ENCODE peak calls at places on chromosomes 3 and 15, in eight cellular contexts. B is AG09309, Q is stomach, Z is GM12865, O is mesothelial cell of epicardium, X is BE2C, V is choroid plexus epithelial cell, F is endothelial cell. Y is an unnamed sample.
A peak's percentile ranks its signal among the peaks of the same experiment; 100 is the strongest.

GRCh38 chr3:190387578-190388213 is at the start of gene CLDN16:
- DNase-seq in B (no peak), Q (no peak), Z (no peak), O (no peak), X (no peak), V (peak; percentile 6), F (no peak), Y (no peak)

GRCh38 chr3:22349445-22349844 is 598.4 kb upstream of the ZNF385D start:
- DNase-seq in B (no peak), Q (no peak), Z (no peak), O (no peak), X (no peak), V (no peak), F (no peak), Y (no peak)

GRCh38 chr3:30693470-30694120 is 87.2 kb downstream of the TGFBR2 start:
- DNase-seq in B (peak; percentile 35), Q (no peak), Z (peak; percentile 67), O (no peak), X (peak; percentile 35), V (peak; percentile 89), F (peak; percentile 48), Y (no peak)

GRCh38 chr3:152349397-152349796 is 80.7 kb downstream of the MBNL1 start:
- DNase-seq in B (no peak), Q (no peak), Z (no peak), O (no peak), X (no peak), V (peak; percentile 36), F (no peak), Y (no peak)

GRCh38 chr3:45580142-45580541 is 14.4 kb upstream of the LIMD1 start:
- DNase-seq in B (no peak), Q (no peak), Z (no peak), O (no peak), X (no peak), V (no peak), F (no peak), Y (no peak)

GRCh38 chr3:64627471-64628321 is 60.1 kb downstream of the ADAMTS9 start:
- DNase-seq in B (no peak), Q (no peak), Z (no peak), O (no peak), X (no peak), V (peak; percentile 75), F (no peak), Y (no peak)

GRCh38 chr3:197340521-197340871 is 42.1 kb upstream of the DLG1 start:
- DNase-seq in B (no peak), Q (no peak), Z (no peak), O (no peak), X (no peak), V (no peak), F (no peak), Y (no peak)

GRCh38 chr3:123084192-123084591 is 17.4 kb downstream of the PDIA5 start:
- DNase-seq in B (no peak), Q (no peak), Z (no peak), O (no peak), X (no peak), V (no peak), F (no peak), Y (no peak)

GRCh38 chr3:191753186-191753585 is 292.2 kb downstream of the PYDC2 start:
- DNase-seq in B (no peak), Q (no peak), Z (no peak), O (no peak), X (no peak), V (no peak), F (no peak), Y (no peak)

GRCh38 chr15:50145451-50145872 is 26.4 kb upstream of the ATP8B4 start:
- DNase-seq in B (no peak), Q (no peak), Z (peak; percentile 50), O (no peak), X (peak; percentile 28), V (peak; percentile 90), F (no peak), Y (no peak)

GRCh38 chr3:9224490-9224889 is 25.0 kb downstream of the SRGAP3 start:
- DNase-seq in B (no peak), Q (no peak), Z (peak; percentile 79), O (no peak), X (no peak), V (peak; percentile 9), F (no peak), Y (no peak)

GRCh38 chr15:50471072-50471471 is 46.9 kb downstream of the USP8 start:
- DNase-seq in B (no peak), Q (no peak), Z (no peak), O (no peak), X (no peak), V (no peak), F (no peak), Y (no peak)

GRCh38 chr15:38514601-38515000 is 50.0 kb downstream of the RASGRP1 start:
- DNase-seq in B (no peak), Q (no peak), Z (peak; percentile 77), O (no peak), X (no peak), V (no peak), F (no peak), Y (no peak)

GRCh38 chr3:86228106-86228505 is 762.8 kb downstream of the VGLL3 start:
- DNase-seq in B (no peak), Q (no peak), Z (no peak), O (no peak), X (no peak), V (no peak), F (no peak), Y (no peak)

DNA sequence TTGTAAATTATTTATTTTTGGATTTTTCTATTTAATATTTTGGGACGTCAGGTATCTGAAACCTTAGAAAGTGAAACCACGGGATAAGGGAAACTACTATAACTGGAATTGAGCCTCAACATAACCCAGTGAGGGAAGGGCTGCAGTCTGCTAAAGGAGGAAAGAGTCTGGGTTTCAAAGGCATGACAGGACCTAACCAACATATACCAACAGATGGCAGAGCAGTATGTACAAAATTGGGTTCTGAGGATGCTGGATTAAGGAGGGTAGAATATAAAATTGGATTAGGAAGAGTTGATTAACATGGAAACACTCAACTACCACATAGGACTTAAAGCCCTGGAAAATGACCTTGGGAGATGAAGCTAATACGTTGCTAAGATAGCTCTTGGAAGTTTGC is 603.5 kb downstream of the MECOM start:
- DNase-seq in B (no peak), Q (no peak), Z (no peak), O (no peak), X (no peak), V (peak; percentile 62), F (no peak), Y (no peak)
- TF ChIP-seq CTCF in B (peak; percentile 34), Q (peak; percentile 11), Z (no peak), O (no peak), X (no peak), V (peak; percentile 51), F (no peak), Y (no peak)

DNA sequence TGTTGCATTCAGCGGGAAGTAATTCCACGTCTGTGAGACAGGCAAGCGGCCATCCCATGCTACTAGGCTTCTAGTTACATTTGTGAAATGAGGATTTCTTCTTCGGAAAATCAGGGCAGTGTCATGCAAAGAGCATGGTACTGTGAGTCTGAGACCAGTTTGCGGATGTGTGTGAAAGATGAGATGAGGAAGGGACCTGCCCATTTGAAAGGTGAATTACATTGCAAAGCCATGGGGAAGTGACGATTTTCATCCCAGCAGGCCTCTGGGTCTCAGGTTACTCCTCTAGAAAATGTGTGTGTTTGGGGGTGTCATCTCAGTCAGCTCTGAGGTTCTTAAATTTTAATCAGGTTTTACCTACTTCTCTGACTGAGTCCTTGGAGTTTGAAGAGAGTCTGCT is 16.1 kb downstream of the TLE3 start:
- DNase-seq in B (no peak), Q (no peak), Z (no peak), O (no peak), X (no peak), V (no peak), F (no peak), Y (no peak)
- TF ChIP-seq CTCF in B (no peak), Q (no peak), Z (no peak), O (no peak), X (no peak), V (no peak), F (no peak), Y (no peak)

GRCh38 chr3:12710062-12710461 is 46.1 kb upstream of the RAF1 start:
- DNase-seq in B (no peak), Q (no peak), Z (no peak), O (no peak), X (no peak), V (no peak), F (no peak), Y (no peak)

GRCh38 chr3:12709334-12709733 is 45.4 kb upstream of the RAF1 start:
- DNase-seq in B (no peak), Q (no peak), Z (no peak), O (no peak), X (no peak), V (no peak), F (no peak), Y (no peak)

GRCh38 chr3:12707425-12707824 is 43.5 kb upstream of the RAF1 start:
- DNase-seq in B (no peak), Q (no peak), Z (no peak), O (no peak), X (peak; percentile 19), V (peak; percentile 58), F (no peak), Y (no peak)

GRCh38 chr3:12706504-12707253 is 42.8 kb upstream of the RAF1 start:
- DNase-seq in B (no peak), Q (peak; percentile 71), Z (peak; percentile 78), O (no peak), X (peak; percentile 62), V (peak; percentile 89), F (peak; percentile 70), Y (no peak)

DNA sequence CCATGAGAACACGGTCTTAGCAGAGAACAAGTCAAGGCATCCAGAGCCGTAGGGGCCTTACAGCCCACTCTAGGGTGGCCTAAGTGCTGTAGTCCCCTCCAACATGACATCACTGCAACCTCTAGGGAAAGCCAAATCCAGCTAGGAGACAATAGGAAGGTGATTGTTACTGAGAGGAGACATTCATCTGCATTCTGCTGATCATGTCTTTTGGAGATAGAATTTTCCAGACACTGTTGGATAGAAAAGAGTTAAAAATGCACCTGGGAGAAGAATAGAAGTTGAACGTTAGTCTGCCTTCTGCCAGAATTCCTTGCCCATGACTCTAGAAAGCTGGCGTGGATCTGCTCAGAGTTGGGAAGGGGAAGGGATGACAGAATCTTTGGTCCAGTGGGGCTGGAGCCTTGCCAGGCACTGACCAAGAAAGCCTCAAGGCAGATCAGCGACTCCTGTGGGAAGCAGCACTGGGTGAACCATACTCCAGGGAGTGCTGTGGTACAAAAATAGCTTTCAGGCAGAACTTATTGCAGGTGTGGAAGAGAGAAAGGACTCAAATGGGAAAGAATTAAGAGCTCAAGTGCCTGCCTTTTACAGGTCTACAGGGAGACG is 44.8 kb upstream of the RAF1 start:
- DNase-seq in B (peak; percentile 82), Q (peak; percentile 34), Z (no peak), O (no peak), X (no peak), V (peak; percentile 77), F (no peak), Y (no peak)
- TF ChIP-seq CTCF in B (peak; percentile 52), Q (no peak), Z (no peak), O (no peak), X (no peak), V (peak; percentile 56), F (no peak), Y (no peak)

GRCh38 chr3:167032267-167032876 is 347.7 kb downstream of the ZBBX start:
- DNase-seq in B (no peak), Q (no peak), Z (peak; percentile 27), O (no peak), X (peak; percentile 14), V (peak; percentile 55), F (peak; percentile 13), Y (no peak)
- TF ChIP-seq CTCF in B (peak; percentile 6), Q (peak; percentile 51), Z (peak; percentile 27), O (peak; percentile 63), X (peak; percentile 55), V (peak; percentile 34), F (peak; percentile 43), Y (peak; percentile 79)